ENCODE peak calls at places on chromosome 15, in nine cellular contexts. W is right lobe of liver, G is GM23338, P is lower lobe of right lung, R is endothelial cell of umbilical vein, T is ascending aorta, N is psoas muscle, Z is upper lobe of right lung, A is kidney. H is an unnamed sample.

GRCh38 chr15:47624503-47624902 is 92.8 kb upstream of the SEMA6D start:
- DNase-seq in T (no peak), Z (no peak), P (no peak), W (no peak), G (no peak), N (no peak), A (no peak), R (no peak), H (no peak)

GRCh38 chr15:80679167-80679804 is 15.8 kb upstream of the ABHD17C start:
- DNase-seq in A (no peak), T (no peak), P (no peak), Z (no peak), N (no peak), W (no peak), G (no peak), R (no peak), H (no peak)

GRCh38 chr15:92452143-92452542 is 58.5 kb downstream of the ST8SIA2 start:
- DNase-seq in A (no peak), G (no peak), W (no peak), R (no peak), Z (no peak), P (no peak), T (no peak), N (no peak), H (no peak)

GRCh38 chr15:37124330-37124729 is 24.0 kb upstream of the MEIS2 start:
- DNase-seq in R (no peak), N (no peak), Z (no peak), G (no peak), T (no peak), A (no peak), W (no peak), P (no peak), H (no peak)

GRCh38 chr15:90665288-90666134 is 51.6 kb upstream of the BLM start:
- DNase-seq in A (peak), P (peak), R (peak), G (peak), T (peak), W (peak), N (peak), Z (peak), H (peak)

GRCh38 chr15:80587816-80588456 is 107.2 kb upstream of the ABHD17C start:
- DNase-seq in A (no peak), G (no peak), P (no peak), R (no peak), W (no peak), N (no peak), Z (no peak), T (no peak), H (no peak)

GRCh38 chr15:74789171-74789627 is 7.3 kb downstream of the CSK start:
- DNase-seq in A (no peak), G (no peak), P (no peak), Z (peak), T (no peak), W (peak), R (no peak), N (no peak), H (no peak)

GRCh38 chr15:48627260-48627969 is 18.1 kb downstream of the FBN1 start:
- DNase-seq in W (no peak), T (no peak), P (no peak), R (no peak), N (no peak), G (peak), A (no peak), Z (no peak), H (no peak)

GRCh38 chr15:91530951-91531582 is 322.4 kb upstream of the SLCO3A1 start:
- DNase-seq in T (no peak), R (no peak), P (no peak), W (no peak), A (no peak), G (no peak), N (no peak), Z (no peak), H (no peak)

GRCh38 chr15:78046796-78047341 is 30.6 kb downstream of the TBC1D2B start:
- DNase-seq in W (peak), R (no peak), Z (no peak), P (peak), A (no peak), T (no peak), N (no peak), G (no peak), H (no peak)

GRCh38 chr15:70341566-70341965 is 243.8 kb upstream of the TLE3 start:
- DNase-seq in Z (peak), T (peak), R (no peak), G (no peak), N (no peak), A (no peak), W (no peak), P (no peak), H (no peak)

GRCh38 chr15:62653122-62653521 is 389.4 kb upstream of the TPM1 start:
- DNase-seq in A (no peak), Z (no peak), R (no peak), N (no peak), G (no peak), T (no peak), W (no peak), P (no peak), H (no peak)

GRCh38 chr15:25944386-25944785 is 81.3 kb upstream of the ATP10A start:
- DNase-seq in N (no peak), Z (no peak), G (peak), P (no peak), W (no peak), A (no peak), R (no peak), T (no peak), H (no peak)

GRCh38 chr15:25943831-25944230 is 80.7 kb upstream of the ATP10A start:
- DNase-seq in Z (no peak), T (no peak), G (no peak), R (no peak), N (no peak), W (no peak), A (no peak), P (no peak), H (no peak)

GRCh38 chr15:25946241-25946786 is 83.2 kb upstream of the ATP10A start:
- DNase-seq in W (no peak), G (peak), T (no peak), A (no peak), Z (no peak), P (no peak), N (no peak), R (no peak), H (no peak)

GRCh38 chr15:25950014-25950413 is 86.9 kb upstream of the ATP10A start:
- DNase-seq in N (no peak), G (no peak), A (no peak), W (no peak), T (no peak), R (no peak), P (no peak), Z (no peak), H (no peak)

GRCh38 chr15:25947336-25948080 is 84.4 kb upstream of the ATP10A start:
- DNase-seq in Z (no peak), P (no peak), G (peak), T (no peak), N (no peak), R (no peak), A (no peak), W (no peak), H (no peak)
- TF ChIP-seq CTCF in Z (no peak), P (no peak), G (peak), T (no peak), N (no peak), R (no peak), A (no peak), W (no peak), H (no peak)

GRCh38 chr15:40282144-40282869 is 557 bp downstream of the ANKRD63 start:
- DNase-seq in Z (peak), N (peak), P (peak), A (no peak), G (peak), R (peak), W (peak), T (no peak), H (peak)
- TF ChIP-seq CTCF in Z (peak), N (peak), P (peak), A (peak), G (peak), R (peak), W (no peak), T (peak), H (peak)

GRCh38 chr15:65081758-65082157 is 5.2 kb downstream of the KBTBD13 start:
- DNase-seq in W (no peak), T (no peak), Z (no peak), G (no peak), R (no peak), N (no peak), A (no peak), P (peak), H (no peak)

GRCh38 chr15:65079580-65079979 is 3.0 kb downstream of the KBTBD13 start:
- DNase-seq in G (no peak), T (no peak), R (no peak), N (no peak), A (no peak), Z (no peak), P (peak), W (no peak), H (no peak)

GRCh38 chr15:65082303-65082958 is 5.9 kb downstream of the KBTBD13 start:
- DNase-seq in R (no peak), T (no peak), G (peak), W (no peak), P (peak), N (no peak), Z (peak), A (no peak), H (no peak)

GRCh38 chr15:65083262-65083701 is 6.7 kb downstream of the KBTBD13 start:
- DNase-seq in R (no peak), W (no peak), P (peak), A (no peak), T (no peak), G (peak), N (no peak), Z (peak), H (no peak)

DNA sequence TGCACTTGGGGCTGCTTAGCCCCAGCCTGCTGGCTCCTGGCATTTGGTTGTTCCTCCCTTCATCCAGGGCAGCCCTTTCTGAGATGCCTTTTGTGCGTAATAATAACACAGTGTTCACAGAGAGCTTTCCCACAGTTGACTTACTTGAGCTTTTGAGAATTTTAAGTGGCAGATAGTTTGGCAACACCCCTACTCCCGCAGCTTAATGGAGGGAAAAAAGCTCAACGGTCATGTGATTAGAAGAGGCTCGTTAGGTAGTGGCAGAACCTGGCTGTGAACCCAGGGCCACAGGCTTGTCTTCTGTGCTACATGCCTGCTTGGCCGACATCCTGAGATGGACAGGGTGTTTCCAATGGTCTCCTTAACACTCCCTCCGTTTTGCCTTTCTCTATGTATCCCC is 4.7 kb downstream of the KBTBD13 start:
- DNase-seq in G (no peak), A (no peak), P (peak), T (no peak), W (no peak), N (no peak), R (no peak), Z (no peak), H (no peak)
- TF ChIP-seq CTCF in G (no peak), A (no peak), P (no peak), T (no peak), W (no peak), N (no peak), R (no peak), Z (no peak), H (no peak)

GRCh38 chr15:52568569-52569243 is at the start of gene ARPP19:
- DNase-seq in G (peak), Z (peak), P (peak), N (peak), W (peak), T (peak), R (peak), A (peak), H (peak)
- TF ChIP-seq CTCF in G (no peak), Z (no peak), P (no peak), N (no peak), W (no peak), T (no peak), R (no peak), A (no peak), H (peak)

GRCh38 chr15:65420975-65421359 is 1.8 kb downstream of the IGDCC4 start:
- DNase-seq in P (no peak), G (no peak), R (no peak), N (no peak), Z (no peak), W (no peak), A (no peak), T (no peak), H (no peak)

GRCh38 chr15:65421360-65422215 is 1.2 kb downstream of the IGDCC4 start:
- DNase-seq in T (no peak), Z (no peak), A (no peak), N (peak), W (no peak), R (no peak), P (no peak), G (peak), H (peak)

GRCh38 chr15:65424683-65425082 is 1.9 kb upstream of the IGDCC4 start:
- DNase-seq in Z (no peak), W (no peak), T (peak), N (no peak), A (no peak), P (no peak), G (no peak), R (no peak), H (no peak)

GRCh38 chr15:65423977-65424679 is 1.4 kb upstream of the IGDCC4 start:
- DNase-seq in Z (no peak), A (no peak), R (no peak), G (peak), W (no peak), P (no peak), T (peak), N (no peak), H (no peak)

DNA sequence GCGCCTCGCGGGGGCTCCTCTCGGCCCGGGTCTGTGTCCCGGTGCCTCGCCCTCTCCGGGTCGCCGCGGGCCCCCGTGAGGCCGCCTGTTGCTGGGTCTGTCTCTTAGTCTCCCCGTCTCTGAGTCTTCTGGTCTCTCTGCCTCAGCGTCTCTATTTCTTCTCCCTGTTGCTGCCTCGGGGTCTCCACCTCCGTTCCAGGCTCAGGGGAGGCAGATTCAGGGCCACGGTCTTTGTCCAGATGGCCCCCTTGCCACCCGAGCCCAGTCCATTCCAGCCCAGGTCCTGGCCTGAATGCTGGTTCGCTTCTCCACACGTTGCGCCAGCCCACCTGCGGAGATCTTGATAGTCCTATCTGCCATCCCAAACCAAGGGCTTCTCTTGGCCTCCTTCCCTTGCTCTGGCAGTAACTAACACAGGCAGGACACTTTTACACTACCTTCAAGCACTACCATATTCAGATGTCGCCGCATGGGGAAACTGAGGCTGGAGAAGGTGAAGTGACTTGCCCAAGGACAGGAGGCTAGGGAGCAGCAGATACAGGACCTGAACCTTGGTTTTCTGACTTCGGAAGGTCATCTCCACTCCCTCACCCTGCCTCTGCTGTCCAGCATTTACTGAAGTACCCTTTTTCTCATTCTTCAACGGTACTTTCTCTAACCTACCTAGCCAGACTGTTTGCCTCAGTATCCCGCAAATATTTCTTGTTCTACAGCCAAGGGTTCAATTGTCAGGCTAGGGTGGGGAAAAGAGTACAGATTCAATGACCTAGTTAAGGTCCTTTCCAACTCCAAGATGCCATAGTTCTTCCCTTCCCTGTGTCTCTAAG is 616 bp upstream of the IGDCC4 start:
- DNase-seq in W (no peak), R (no peak), N (no peak), P (no peak), A (no peak), T (peak), G (peak), Z (peak), H (no peak)
- TF ChIP-seq CTCF in W (no peak), R (no peak), N (no peak), P (no peak), A (no peak), T (no peak), G (no peak), Z (no peak), H (no peak)

DNA sequence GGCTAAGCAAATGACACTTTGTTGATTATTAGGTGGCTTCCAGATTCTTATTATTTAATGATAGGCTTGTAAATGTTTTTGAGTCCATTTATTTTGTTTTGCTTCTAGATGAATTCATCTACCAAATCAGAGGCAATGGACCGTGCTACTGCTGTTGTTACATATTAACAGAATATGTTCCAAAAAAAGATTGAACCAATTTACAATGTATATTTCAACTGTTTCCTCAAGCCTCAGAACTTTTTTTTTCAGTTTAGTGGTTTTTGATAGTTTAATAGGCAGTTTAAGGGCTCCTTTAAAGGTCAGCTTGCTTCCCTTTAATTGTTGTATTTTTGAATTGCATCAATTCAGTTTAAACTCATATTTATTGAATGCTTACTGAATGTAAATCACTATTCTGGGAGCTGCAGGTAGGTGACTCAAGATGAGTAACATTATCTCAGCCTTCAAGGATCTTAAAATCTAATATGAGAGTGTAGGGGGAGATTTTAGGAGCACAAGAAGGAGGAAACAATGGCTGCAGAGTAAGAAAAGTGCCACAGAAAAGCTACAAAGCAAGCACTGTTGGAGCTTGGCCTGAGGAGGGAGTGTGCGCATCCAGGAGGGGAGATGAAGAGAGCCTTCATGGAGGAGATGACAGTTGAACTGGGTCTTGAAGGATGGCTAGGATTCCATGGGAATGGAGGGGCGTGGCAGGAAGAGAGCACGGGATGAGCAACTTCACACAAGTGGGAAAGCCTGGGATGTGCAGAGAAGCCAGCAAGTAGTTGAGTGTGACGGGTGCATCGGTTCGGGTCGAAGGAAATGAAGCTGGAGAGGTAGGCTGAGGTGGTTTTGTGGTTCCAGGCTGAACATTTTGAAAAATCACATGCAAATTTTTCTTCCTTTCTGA is 14.7 kb downstream of the MAP2K1 start:
- DNase-seq in P (no peak), A (no peak), Z (no peak), N (no peak), W (no peak), T (no peak), G (peak), R (no peak), H (no peak)
- TF ChIP-seq CTCF in P (no peak), A (no peak), Z (no peak), N (no peak), W (no peak), T (no peak), G (peak), R (no peak), H (peak)

GRCh38 chr15:40336129-40337122 is 4.3 kb downstream of the CCDC9B start:
- DNase-seq in G (peak), R (no peak), N (no peak), P (no peak), T (no peak), W (no peak), Z (no peak), A (peak), H (peak)
- TF ChIP-seq CTCF in G (peak), R (no peak), N (no peak), P (no peak), T (no peak), W (no peak), Z (no peak), A (no peak), H (peak)